ENCODE peak calls at places on chromosome 3, in ten cellular contexts. T is occipital lobe, Q is iPS-NIHi11, Y is adrenal gland, L is T-helper 9 cell, R is GM19239, B is astrocyte of the spinal cord, H is activated T-cell treated with anti-CD3 and anti-CD28 coated beads for 1 hour, W is NCI-H460, U is cardiac muscle cell. I is an unnamed sample.

GRCh38 chr3:50275160-50275995 is 3.5 kb upstream of the LSMEM2 start:
- DNase-seq in T (no peak), Q (peak; percentile 80), Y (no peak), L (no peak), R (no peak), B (no peak), H (no peak), W (no peak), U (no peak), I (no peak)

GRCh38 chr3:83224101-83224868 is 1462.8 kb upstream of the GBE1 start:
- DNase-seq in T (no peak), Q (no peak), Y (no peak), L (no peak), R (no peak), B (peak; percentile 66), H (no peak), W (no peak), U (peak; percentile 56), I (no peak)

GRCh38 chr3:122754867-122755835 is 38.5 kb downstream of the HSPBAP1 start:
- DNase-seq in T (no peak), Q (peak; percentile 79), Y (peak; percentile 27), L (no peak), R (peak; percentile 27), B (peak; percentile 39), H (no peak), W (peak; percentile 27), U (peak; percentile 67), I (peak; percentile 66)

GRCh38 chr3:127170794-127171193 is 22.1 kb upstream of the PRR23E start:
- DNase-seq in T (peak; percentile 22), Q (peak; percentile 67), Y (peak; percentile 19), L (no peak), R (no peak), B (peak; percentile 58), H (no peak), W (no peak), U (peak; percentile 36), I (peak; percentile 91)

GRCh38 chr3:188901671-188902331 is 270.0 kb upstream of the TPRG1 start:
- DNase-seq in T (no peak), Q (no peak), Y (no peak), L (no peak), R (no peak), B (no peak), H (no peak), W (no peak), U (no peak), I (no peak)

GRCh38 chr3:123348-123747 is 73.2 kb upstream of the CHL1 start:
- DNase-seq in T (no peak), Q (no peak), Y (no peak), L (no peak), R (no peak), B (no peak), H (no peak), W (no peak), U (no peak), I (no peak)

GRCh38 chr3:188407158-188407880 is 253.4 kb downstream of the LPP start:
- DNase-seq in T (no peak), Q (no peak), Y (no peak), L (no peak), R (no peak), B (no peak), H (no peak), W (no peak), U (no peak), I (no peak)

GRCh38 chr3:57030711-57031110 is 29.8 kb upstream of the SPATA12 start:
- DNase-seq in T (no peak), Q (no peak), Y (no peak), L (no peak), R (no peak), B (no peak), H (no peak), W (no peak), U (no peak), I (no peak)

GRCh38 chr3:129323651-129324294 is 45.1 kb downstream of the HMCES start:
- DNase-seq in T (no peak), Q (peak; percentile 47), Y (no peak), L (no peak), R (no peak), B (no peak), H (no peak), W (no peak), U (no peak), I (no peak)

GRCh38 chr3:31277582-31277981 is 255.1 kb upstream of the STT3B start:
- DNase-seq in T (no peak), Q (no peak), Y (peak; percentile 13), L (no peak), R (no peak), B (peak; percentile 51), H (no peak), W (no peak), U (peak; percentile 32), I (no peak)

GRCh38 chr3:170267793-170268192 is 45.6 kb downstream of the PRKCI start:
- DNase-seq in T (no peak), Q (no peak), Y (no peak), L (no peak), R (no peak), B (no peak), H (no peak), W (no peak), U (no peak), I (no peak)

GRCh38 chr3:1092771-1093170 is at the start of gene CNTN6:
- DNase-seq in T (peak; percentile 14), Q (no peak), Y (peak; percentile 15), L (no peak), R (no peak), B (peak; percentile 29), H (no peak), W (no peak), U (peak; percentile 1), I (peak; percentile 81)

GRCh38 chr3:154976072-154976983 is 103.8 kb upstream of the MME start:
- DNase-seq in T (no peak), Q (no peak), Y (no peak), L (no peak), R (no peak), B (no peak), H (no peak), W (no peak), U (peak; percentile 78), I (no peak)

GRCh38 chr3:25064681-25065080 is 363.4 kb upstream of the RARB start:
- DNase-seq in T (no peak), Q (no peak), Y (no peak), L (no peak), R (no peak), B (no peak), H (no peak), W (no peak), U (no peak), I (no peak)

GRCh38 chr3:103517013-103517412 is 1082.2 kb downstream of the ZPLD1 start:
- DNase-seq in T (no peak), Q (no peak), Y (no peak), L (no peak), R (no peak), B (no peak), H (no peak), W (no peak), U (no peak), I (no peak)

GRCh38 chr3:96863129-96863740 is 48.8 kb downstream of the EPHA6 start:
- DNase-seq in T (no peak), Q (peak; percentile 23), Y (peak; percentile 40), L (no peak), R (no peak), B (peak; percentile 34), H (no peak), W (peak; percentile 26), U (peak; percentile 29), I (peak; percentile 66)

GRCh38 chr3:16060358-16060852 is 114.1 kb upstream of the GALNT15 start:
- DNase-seq in T (peak; percentile 17), Q (peak; percentile 30), Y (peak; percentile 85), L (no peak), R (no peak), B (peak; percentile 99), H (no peak), W (peak; percentile 98), U (peak; percentile 99), I (no peak)

GRCh38 chr3:133254151-133254550 is 145.7 kb upstream of the BFSP2 start:
- DNase-seq in T (no peak), Q (no peak), Y (no peak), L (no peak), R (no peak), B (no peak), H (no peak), W (no peak), U (no peak), I (no peak)

GRCh38 chr3:81778678-81779182 is 17.3 kb upstream of the GBE1 start:
- DNase-seq in T (no peak), Q (no peak), Y (peak; percentile 13), L (no peak), R (no peak), B (peak; percentile 19), H (no peak), W (no peak), U (peak; percentile 63), I (no peak)

GRCh38 chr3:128568602-128569490 is 75.8 kb upstream of the GATA2 start:
- DNase-seq in T (no peak), Q (no peak), Y (no peak), L (no peak), R (no peak), B (no peak), H (no peak), W (no peak), U (no peak), I (no peak)

GRCh38 chr3:193593666-193594025 is 638 bp downstream of the OPA1 start:
- DNase-seq in T (no peak), Q (peak; percentile 22), Y (peak; percentile 49), L (no peak), R (no peak), B (peak; percentile 13), H (no peak), W (peak; percentile 4), U (peak; percentile 25), I (no peak)